ENCODE peak calls at places on chromosomes 13 and 19, in six cellular contexts. N is stimulated activated CD4-positive, alpha-beta T cell treated with anti-CD3 and anti-CD28 coated beads, Interleukin-2, amount 100 ng/mL, for 48 hours; R is myocyte; F is HTR-8/SVneo; M is H54; K is naive B cell. Z is an unnamed sample.
A peak's percentile ranks its signal among the peaks of the same experiment; 100 is the strongest.

GRCh38 chr19:7953060-7953459 is 9.6 kb upstream of the TIMM44 start:
- DNase-seq in N (no peak), R (no peak), F (no peak), M (no peak), K (no peak), Z (peak; percentile 72)

GRCh38 chr19:6737873-6738725 is 719 bp upstream of the GPR108 start:
- DNase-seq in N (peak; percentile 69), R (peak; percentile 80), F (peak; percentile 72), M (peak; percentile 77), K (peak; percentile 67), Z (peak; percentile 89)

GRCh38 chr19:12969292-12969988 is at the start of gene DAND5:
- DNase-seq in N (no peak), R (no peak), F (no peak), M (no peak), K (no peak), Z (peak; percentile 21)

GRCh38 chr13:39365879-39366278 is 237.1 kb downstream of the LHFPL6 start:
- DNase-seq in N (no peak), R (no peak), F (no peak), M (no peak), K (no peak), Z (no peak)

GRCh38 chr13:112838038-112838965 is 130.7 kb upstream of the MCF2L start:
- DNase-seq in N (no peak), R (peak; percentile 4), F (no peak), M (no peak), K (no peak), Z (no peak)

GRCh38 chr19:29285878-29286277 is 72.9 kb upstream of the UQCRFS1 start:
- DNase-seq in N (no peak), R (no peak), F (no peak), M (no peak), K (no peak), Z (no peak)

GRCh38 chr13:92843549-92843948 is 383.1 kb upstream of the GPC6 start:
- DNase-seq in N (no peak), R (peak; percentile 76), F (no peak), M (no peak), K (no peak), Z (peak; percentile 42)

GRCh38 chr19:35355851-35356460 is 2.3 kb upstream of the FFAR3 start:
- DNase-seq in N (no peak), R (no peak), F (no peak), M (no peak), K (no peak), Z (no peak)

GRCh38 chr19:54469496-54469934 is 3.6 kb downstream of the CDC42EP5 start:
- DNase-seq in N (no peak), R (no peak), F (no peak), M (no peak), K (no peak), Z (no peak)

GRCh38 chr13:47945738-47946137 is 55.3 kb downstream of the SUCLA2 start:
- DNase-seq in N (no peak), R (no peak), F (no peak), M (no peak), K (no peak), Z (peak; percentile 84)

GRCh38 chr19:32924200-32924599 is 47.6 kb downstream of the CEP89 start:
- DNase-seq in N (no peak), R (no peak), F (no peak), M (no peak), K (no peak), Z (peak; percentile 23)

Z was measured in EH.